ENCODE peak calls at places on chromosomes 2 and 18, in ten cellular contexts. S, P, U, H, K, B, C, G, F and A are unnamed samples.

GRCh38 chr2:43057026-43057741 is 169.2 kb downstream of the ZFP36L2 start:
- DNase-seq in B (no peak), K (peak; percentile 90), U (no peak), G (no peak), C (no peak), S (peak; percentile 31), F (no peak), P (no peak), H (no peak), A (no peak)

GRCh38 chr2:108787209-108787558 is 613 bp downstream of the CCDC138 start:
- DNase-seq in S (no peak), P (no peak), C (no peak), K (no peak), H (no peak), B (no peak), U (no peak), G (no peak), F (no peak), A (no peak)

GRCh38 chr2:145374165-145374564 is 854.2 kb upstream of the ZEB2 start:
- DNase-seq in G (no peak), S (no peak), H (no peak), U (no peak), F (no peak), K (no peak), B (no peak), P (no peak), C (no peak), A (no peak)

GRCh38 chr2:98369710-98370239 is 23.5 kb downstream of the CNGA3 start:
- DNase-seq in C (no peak), B (no peak), S (no peak), G (no peak), K (no peak), H (no peak), U (no peak), F (no peak), P (no peak), A (no peak)

GRCh38 chr2:166091439-166091838 is 36.4 kb downstream of the SCN1A start:
- DNase-seq in F (no peak), C (no peak), H (no peak), K (no peak), U (peak; percentile 48), G (no peak), S (peak; percentile 46), P (peak; percentile 62), B (peak; percentile 47), A (no peak)

GRCh38 chr2:15669375-15669910 is 77.8 kb downstream of the DDX1 start:
- DNase-seq in U (no peak), G (no peak), S (no peak), C (no peak), F (no peak), B (no peak), K (no peak), H (no peak), P (no peak), A (no peak)

GRCh38 chr2:32745191-32745590 is 117.3 kb downstream of the TTC27 start:
- DNase-seq in H (no peak), S (no peak), B (no peak), P (peak; percentile 27), U (peak; percentile 65), C (peak; percentile 16), K (no peak), F (no peak), G (no peak), A (no peak)

GRCh38 chr2:29589440-29590103 is 331.8 kb downstream of the ALK start:
- DNase-seq in B (no peak), U (no peak), G (no peak), H (no peak), P (no peak), K (no peak), S (no peak), F (no peak), C (no peak), A (no peak)

GRCh38 chr18:8724452-8724851 is 19.1 kb downstream of the MTCL1 start:
- DNase-seq in B (no peak), G (no peak), C (no peak), P (no peak), S (no peak), F (no peak), K (no peak), U (no peak), H (no peak), A (no peak)

GRCh38 chr18:39635966-39636365 is 2070.4 kb upstream of the CELF4 start:
- DNase-seq in C (no peak), U (peak; percentile 16), P (peak; percentile 21), K (no peak), B (peak; percentile 51), H (no peak), F (no peak), S (peak; percentile 38), G (no peak), A (no peak)

GRCh38 chr2:26619649-26620605 is 21.2 kb downstream of the CIB4 start:
- DNase-seq in K (peak; percentile 26), H (no peak), C (no peak), F (no peak), B (no peak), U (no peak), P (no peak), G (no peak), S (no peak), A (no peak)

GRCh38 chr2:159053186-159054031 is 85.0 kb downstream of the TANC1 start:
- DNase-seq in S (peak; percentile 96), B (peak; percentile 98), F (no peak), P (peak; percentile 94), G (no peak), H (no peak), C (peak; percentile 91), K (no peak), U (peak; percentile 93), A (no peak)

GRCh38 chr18:49890041-49890440 is 76.7 kb upstream of the ACAA2 start:
- DNase-seq in P (no peak), G (no peak), U (no peak), F (no peak), B (no peak), S (no peak), K (no peak), C (no peak), H (no peak), A (no peak)

GRCh38 chr18:59501876-59502221 is 142.8 kb upstream of the LMAN1 start:
- DNase-seq in C (no peak), S (no peak), P (peak; percentile 33), K (no peak), G (no peak), U (peak; percentile 49), F (no peak), H (no peak), B (peak; percentile 28), A (no peak)

GRCh38 chr18:25675123-25675850 is 323.3 kb upstream of the ZNF521 start:
- DNase-seq in K (no peak), G (no peak), P (no peak), S (no peak), U (no peak), B (no peak), H (no peak), F (no peak), C (no peak), A (no peak)

GRCh38 chr18:25674183-25674582 is 322.2 kb upstream of the ZNF521 start:
- DNase-seq in F (no peak), B (no peak), P (no peak), C (no peak), K (no peak), S (no peak), H (no peak), G (no peak), U (no peak), A (no peak)

GRCh38 chr18:25678226-25678625 is 326.3 kb upstream of the ZNF521 start:
- DNase-seq in S (no peak), H (no peak), P (no peak), F (no peak), G (no peak), C (no peak), U (peak; percentile 22), K (no peak), B (no peak), A (no peak)

GRCh38 chr18:25669741-25670140 is 317.8 kb upstream of the ZNF521 start:
- DNase-seq in K (no peak), B (no peak), U (no peak), H (no peak), G (no peak), F (no peak), S (no peak), P (peak; percentile 50), C (no peak), A (no peak)

DNA sequence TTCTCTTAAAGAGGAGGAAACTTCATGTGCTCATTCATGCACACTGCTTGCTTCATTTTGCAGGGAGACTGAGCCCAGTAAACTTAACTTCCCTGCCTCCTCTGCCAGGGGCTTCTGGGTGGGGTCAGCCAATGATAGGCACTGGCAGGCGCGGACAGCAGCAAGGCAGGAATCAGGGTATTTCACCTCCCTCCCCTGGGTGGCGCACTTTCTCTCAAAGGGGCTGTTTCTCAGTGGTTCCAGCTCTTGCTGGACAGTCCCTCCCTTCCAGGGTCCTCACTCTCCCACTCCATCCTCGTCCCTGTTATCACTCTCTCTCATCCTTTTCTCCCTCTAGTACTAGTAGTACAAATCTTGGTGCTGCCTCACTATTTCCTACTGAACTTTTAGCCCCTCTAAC is 320.5 kb upstream of the ZNF521 start:
- DNase-seq in C (no peak), U (no peak), K (no peak), P (no peak), B (no peak), F (no peak), S (no peak), H (no peak), G (no peak), A (no peak)
- TF ChIP-seq CTCF in C (no peak), U (no peak), K (no peak), P (peak; percentile 19), B (no peak), F (no peak), S (no peak), H (no peak), G (no peak), A (peak; percentile 3)

GRCh38 chr2:199851886-199852285 is 894 bp upstream of the FTCDNL1 start:
- DNase-seq in F (no peak), U (no peak), H (no peak), S (no peak), K (no peak), B (no peak), G (no peak), C (no peak), P (no peak), A (no peak)
- H3K4me3 ChIP-seq in F (no peak overlapping the region), U (no peak overlapping the region), H (no peak overlapping the region), S (no peak overlapping the region), K (no peak overlapping the region), B (no peak overlapping the region), G (no peak overlapping the region), C (no peak overlapping the region), P (no peak overlapping the region), A (no peak overlapping the region)

GRCh38 chr2:73176881-73177644 is 25.3 kb upstream of the NOTO start:
- DNase-seq in F (peak; percentile 94), C (peak; percentile 55), S (peak; percentile 90), P (peak; percentile 85), U (peak; percentile 69), G (peak; percentile 92), H (peak; percentile 69), K (peak; percentile 92), B (peak; percentile 84), A (peak; percentile 36)
- TF ChIP-seq CTCF in F (peak; percentile 99), C (peak; percentile 91), S (peak; percentile 85), P (peak; percentile 82), U (peak; percentile 81), G (peak; percentile 97), H (peak; percentile 96), K (peak; percentile 99), B (peak; percentile 73), A (peak; percentile 87)

DNA sequence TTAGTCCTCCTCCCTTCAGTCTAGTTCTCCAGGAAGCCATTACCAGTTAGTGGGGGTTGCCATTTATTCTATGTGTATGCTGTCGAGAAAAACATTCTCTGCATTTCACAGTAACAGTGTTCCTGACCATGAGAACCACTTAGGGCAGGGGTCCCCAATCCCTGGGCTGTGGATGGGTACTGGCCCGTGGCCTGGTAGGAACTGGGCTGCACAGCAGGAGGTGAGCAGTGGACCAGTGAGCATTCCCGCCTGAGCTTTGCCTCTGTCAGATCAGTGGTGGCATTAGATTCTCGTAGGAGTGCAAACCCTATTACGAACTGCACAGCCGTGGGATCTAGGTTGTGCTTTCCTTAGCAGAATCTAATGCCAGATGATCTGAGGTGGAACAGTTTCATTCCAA is 15.8 kb downstream of the ITGA4 start:
- DNase-seq in P (no peak), K (no peak), H (no peak), C (no peak), S (no peak), G (no peak), B (no peak), F (no peak), U (no peak), A (no peak)
- H3K4me3 ChIP-seq in P (no peak overlapping the region), K (no peak overlapping the region), H (no peak overlapping the region), C (no peak overlapping the region), S (no peak overlapping the region), G (no peak overlapping the region), B (no peak overlapping the region), F (no peak overlapping the region), U (no peak overlapping the region), A (no peak overlapping the region)